ENCODE peak calls at places on chromosomes 4 and X, in eight cellular contexts. I is SK-N-SH, B is sigmoid colon, G is ovary, R is esophagus muscularis mucosa, N is K562, Y is HepG2, V is transverse colon. J is an unnamed sample.
A peak's percentile ranks its signal among the peaks of the same experiment; 100 is the strongest.

GRCh38 chr4:173642509-173642908 is 112.5 kb upstream of the HAND2 start:
- DNase-seq in G (no peak), N (no peak), I (no peak), B (no peak), V (no peak), R (no peak), Y (no peak), J (no peak)

GRCh38 chrX:139203681-139204575 is 326.6 kb upstream of the F9 start:
- DNase-seq in B (no peak), R (no peak), V (no peak), Y (no peak), I (peak; percentile 33), N (no peak), G (no peak), J (no peak)

GRCh38 chrX:138745215-138745614 is 33.7 kb upstream of the FGF13 start:
- DNase-seq in V (no peak), B (no peak), I (peak; percentile 14), G (peak; percentile 19), Y (peak; percentile 12), R (no peak), N (peak; percentile 34), J (no peak)

GRCh38 chr4:113695328-113696169 is 66.0 kb downstream of the CAMK2D start:
- DNase-seq in N (no peak), Y (peak; percentile 28), G (no peak), B (no peak), V (no peak), R (no peak), I (no peak), J (no peak)

GRCh38 chr4:8356856-8357255 is 83.7 kb downstream of the ACOX3 start:
- DNase-seq in G (no peak), V (no peak), N (no peak), R (no peak), I (no peak), B (peak; percentile 20), Y (no peak), J (no peak)

GRCh38 chr4:55297346-55297745 is 48.7 kb upstream of the SRD5A3 start:
- DNase-seq in Y (peak; percentile 20), G (no peak), B (no peak), V (no peak), R (no peak), I (no peak), N (peak; percentile 17), J (no peak)

GRCh38 chr4:2103843-2104547 is 44.9 kb downstream of the NAT8L start:
- DNase-seq in N (no peak), B (no peak), I (no peak), R (no peak), G (no peak), V (no peak), Y (no peak), J (no peak)

GRCh38 chr4:168585168-168586091 is 88.6 kb downstream of the PALLD start:
- DNase-seq in B (peak; percentile 93), R (no peak), N (peak; percentile 38), V (peak; percentile 77), Y (peak; percentile 20), I (peak; percentile 60), G (peak; percentile 83), J (peak; percentile 90)

GRCh38 chr4:119111296-119111695 is 24.3 kb upstream of the MYOZ2 start:
- DNase-seq in G (no peak), N (no peak), I (no peak), Y (no peak), V (no peak), R (no peak), B (no peak), J (no peak)

GRCh38 chr4:156290811-156291210 is 337.1 kb upstream of the CTSO start:
- DNase-seq in B (no peak), N (no peak), V (no peak), Y (no peak), G (no peak), R (no peak), I (no peak), J (no peak)

GRCh38 chrX:69988955-69989394 is 60.8 kb downstream of the AWAT2 start:
- DNase-seq in G (no peak), B (no peak), N (no peak), R (no peak), I (no peak), V (no peak), Y (no peak), J (no peak)

GRCh38 chr4:173121044-173121685 is 47.4 kb upstream of the GALNT7 start:
- DNase-seq in G (no peak), V (peak; percentile 48), R (no peak), I (no peak), B (no peak), Y (no peak), N (peak; percentile 31), J (no peak)

GRCh38 chr4:70158576-70158975 is 4.5 kb downstream of the PRR27 start:
- DNase-seq in N (no peak), B (no peak), V (no peak), R (no peak), I (no peak), G (no peak), Y (no peak), J (no peak)

GRCh38 chrX:120419465-120419864 is 49.6 kb downstream of the LAMP2 start:
- DNase-seq in R (no peak), N (no peak), I (no peak), Y (no peak), B (no peak), G (no peak), V (peak; percentile 10), J (no peak)

GRCh38 chrX:121886557-121886956 is 839.1 kb downstream of the GLUD2 start:
- DNase-seq in G (no peak), V (no peak), B (no peak), N (no peak), Y (no peak), I (no peak), R (no peak), J (no peak)

GRCh38 chr4:4761128-4761991 is 98.1 kb upstream of the MSX1 start:
- DNase-seq in R (no peak), G (no peak), I (peak; percentile 43), N (peak; percentile 47), B (no peak), Y (peak; percentile 20), V (no peak), J (no peak)

GRCh38 chr4:102627831-102628523 is 126.8 kb downstream of the NFKB1 start:
- DNase-seq in Y (no peak), N (peak; percentile 39), V (no peak), R (no peak), I (no peak), G (no peak), B (no peak), J (no peak)

DNA sequence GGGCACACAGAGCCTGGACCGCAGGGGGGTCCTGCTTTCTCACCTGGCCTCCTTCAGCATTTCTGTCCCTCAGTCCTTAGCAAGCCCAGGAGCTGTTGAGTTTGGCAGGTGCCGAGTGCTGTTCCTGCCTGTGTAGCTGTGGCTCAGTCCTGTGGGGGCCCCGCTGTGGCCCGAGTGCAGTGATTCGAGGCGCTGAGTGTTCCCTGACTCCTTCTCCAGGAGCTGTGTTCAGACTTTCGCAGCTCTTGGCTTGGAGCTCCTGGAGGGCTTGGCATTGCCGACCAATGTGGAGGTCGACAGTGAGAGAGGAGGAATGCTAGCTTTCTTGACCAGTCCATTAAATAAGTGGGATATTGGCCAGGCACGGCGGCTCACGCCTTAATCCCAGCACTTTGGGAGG is 50.1 kb upstream of the MSANTD1 start:
- DNase-seq in I (no peak), Y (no peak), V (no peak), N (no peak), G (no peak), R (no peak), B (no peak), J (peak; percentile 48)
- H3K4me1 ChIP-seq in I (no peaks in the 10 kb centered on the region), Y (peaks cover 36% of the 10 kb centered on the region), V (peaks cover 6% of the 10 kb centered on the region), N (peaks cover 6% of the 10 kb centered on the region), G (peaks cover 5% of the 10 kb centered on the region), R (peaks cover 51% of the 10 kb centered on the region), B (no peaks in the 10 kb centered on the region), J (peaks cover 11% of the 10 kb centered on the region)

DNA sequence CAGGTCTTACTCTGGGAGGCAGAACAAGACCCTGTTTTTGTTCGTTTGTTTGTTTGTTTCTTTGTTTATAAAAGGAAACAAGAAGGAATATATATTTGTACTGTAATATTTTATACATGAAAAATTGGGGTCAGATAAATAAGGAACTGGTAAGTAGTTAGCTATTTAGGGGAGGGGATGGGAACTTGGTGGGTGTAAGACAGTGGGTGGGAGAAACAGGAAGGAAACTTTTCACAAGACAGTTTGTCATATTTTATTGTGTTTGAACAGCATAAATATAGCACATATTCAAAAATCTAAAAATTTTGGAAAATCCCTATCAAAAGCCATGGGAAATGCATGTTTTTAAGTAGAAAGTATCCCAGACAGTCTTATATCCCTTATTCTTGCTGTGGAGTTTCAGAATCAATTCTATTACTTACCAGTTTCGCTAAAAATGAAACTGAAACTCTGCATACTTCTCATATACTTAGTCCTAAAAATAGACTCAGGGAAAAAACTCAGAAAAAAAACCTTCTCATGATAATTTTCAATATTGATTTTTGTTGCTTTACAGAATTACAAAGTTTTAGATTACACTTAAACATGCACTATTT is 22.3 kb upstream of the RASGEF1B start:
- DNase-seq in G (no peak), I (no peak), Y (no peak), V (no peak), B (no peak), R (no peak), N (no peak), J (no peak)
- H3K4me3 ChIP-seq in G (no peak overlapping the region), I (no peak overlapping the region), Y (no peak overlapping the region), V (peak overlapping the region; percentile 26), B (peak overlapping the region; percentile 13), R (peak overlapping the region; percentile 31), N (no peak overlapping the region), J (peak overlapping the region; percentile 7)

DNA sequence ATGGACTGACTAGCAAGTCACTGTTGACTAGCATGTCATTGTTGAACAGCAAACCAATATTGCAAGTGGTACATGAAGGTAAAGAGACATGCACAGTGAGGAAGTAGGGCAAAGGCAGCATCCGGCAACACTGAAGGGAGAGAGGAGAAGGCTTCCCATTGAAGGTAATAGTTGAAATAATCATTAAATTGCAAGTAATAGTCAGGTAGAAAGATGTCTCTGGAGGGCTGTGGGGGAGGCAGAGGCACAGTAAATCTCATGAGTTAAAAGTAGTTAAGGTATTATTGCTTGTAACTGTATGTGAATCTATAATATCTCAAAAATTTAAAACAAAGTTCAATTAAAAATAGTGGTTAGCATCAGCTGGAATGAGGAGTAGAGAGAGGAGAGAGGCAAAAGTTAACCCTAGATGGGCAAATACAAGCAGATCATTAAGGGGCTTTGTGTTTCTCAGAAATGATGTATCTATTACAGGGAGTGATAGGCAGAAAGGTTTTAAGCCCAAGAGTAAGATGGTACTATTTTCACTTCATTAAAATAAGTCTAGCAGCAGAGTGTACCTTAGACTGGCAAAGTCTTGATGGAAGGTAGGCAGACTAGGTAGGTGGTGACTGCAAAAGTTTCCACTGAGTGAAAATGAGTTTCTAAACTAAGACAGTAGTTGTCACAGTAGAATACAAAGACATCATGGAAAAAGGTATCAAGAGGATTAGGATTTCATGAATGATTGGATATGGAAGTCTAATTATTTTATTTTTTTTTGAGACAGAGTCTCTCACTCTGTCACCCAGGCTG is 776.6 kb downstream of the RAB28 start:
- DNase-seq in Y (no peak), V (no peak), R (no peak), B (no peak), G (no peak), I (no peak), N (no peak), J (no peak)
- TF ChIP-seq EP300 in Y (no peak), V (no peak), R (no peak), B (no peak), G (no peak), I (no peak), N (no peak), J (no peak)

DNA sequence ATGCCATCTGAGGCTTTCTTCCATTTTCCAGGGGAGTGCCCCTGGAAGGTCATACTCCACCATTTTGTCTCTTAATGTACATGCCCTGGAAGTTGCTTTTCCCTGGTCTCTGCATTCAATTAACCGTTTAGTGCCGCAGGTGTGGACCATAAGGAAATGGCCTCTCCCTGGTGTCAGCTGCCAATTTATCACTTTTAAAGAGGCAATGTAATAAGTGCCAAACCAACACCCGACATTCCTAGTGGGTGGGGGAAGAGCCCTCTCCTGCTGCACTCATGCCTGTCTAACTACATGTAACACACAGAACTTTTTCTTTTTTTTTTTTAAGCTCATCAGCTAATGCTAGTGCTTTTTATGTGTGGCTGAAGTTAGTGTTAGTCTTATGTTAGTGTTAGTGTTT is 7.1 kb upstream of the BST1 start:
- DNase-seq in I (no peak), N (no peak), Y (no peak), B (no peak), V (no peak), R (no peak), G (no peak), J (no peak)
- H3K4me1 ChIP-seq in I (peaks cover 11% of the 10 kb centered on the region), N (no peaks in the 10 kb centered on the region), Y (peaks cover 20% of the 10 kb centered on the region), B (no peaks in the 10 kb centered on the region), V (peaks cover 4% of the 10 kb centered on the region), R (peaks cover 4% of the 10 kb centered on the region), G (peaks cover 1% of the 10 kb centered on the region), J (peaks cover 6% of the 10 kb centered on the region)